ENCODE peak calls at places on chromosomes 13 and 19, in eight cellular contexts. J is transverse colon, F is KG1, V is lower lobe of right lung, A is left ventricle myocardium inferior, B is coronary artery, Z is spleen, S is Caco-2. C is an unnamed sample.

GRCh38 chr19:38793186-38793585 is 4.2 kb downstream of the LGALS7B start:
- DNase-seq in F (no peak), S (no peak), Z (no peak), J (no peak), V (no peak), A (no peak), B (no peak), C (no peak)

GRCh38 chr13:25406377-25406776 is 34.6 kb downstream of the ATP8A2 start:
- DNase-seq in A (no peak), Z (no peak), F (no peak), V (no peak), J (no peak), S (peak; percentile 3), B (no peak), C (peak; percentile 15)

GRCh38 chr19:18951721-18952281 is 10.8 kb upstream of the HOMER3 start:
- DNase-seq in B (no peak), V (no peak), Z (no peak), S (no peak), F (no peak), A (no peak), J (no peak), C (no peak)

GRCh38 chr13:40127476-40127875 is 472.0 kb downstream of the COG6 start:
- DNase-seq in F (no peak), Z (peak; percentile 82), A (no peak), S (no peak), J (no peak), B (no peak), V (no peak), C (no peak)

GRCh38 chr19:38834104-38834490 is 2.5 kb upstream of the ECH1 start:
- DNase-seq in B (no peak), V (no peak), A (no peak), J (no peak), Z (no peak), S (no peak), F (no peak), C (no peak)

GRCh38 chr19:33282036-33282686 is 20.2 kb downstream of the CEBPA start:
- DNase-seq in S (no peak), A (no peak), Z (no peak), J (no peak), F (no peak), V (no peak), B (no peak), C (no peak)

GRCh38 chr19:1016647-1017114 is 4.2 kb downstream of the TMEM259 start:
- DNase-seq in B (no peak), Z (peak; percentile 84), V (no peak), F (no peak), J (peak; percentile 60), S (no peak), A (peak; percentile 16), C (no peak)

GRCh38 chr13:110551284-110551683 is 10.2 kb downstream of the RAB20 start:
- DNase-seq in V (no peak), F (no peak), Z (peak; percentile 40), S (no peak), B (no peak), J (no peak), A (no peak), C (no peak)

GRCh38 chr13:36101157-36101556 is 30.0 kb downstream of the DCLK1 start:
- DNase-seq in Z (no peak), S (no peak), F (no peak), A (no peak), J (no peak), B (no peak), V (no peak), C (no peak)

GRCh38 chr19:18306903-18307681 is 15.8 kb downstream of the LSM4 start:
- DNase-seq in V (no peak), F (no peak), B (no peak), S (no peak), J (no peak), Z (peak; percentile 82), A (no peak), C (no peak)

GRCh38 chr13:46530084-46530935 is 22.7 kb upstream of the LRCH1 start:
- DNase-seq in Z (no peak), S (no peak), J (no peak), A (no peak), V (no peak), F (no peak), B (no peak), C (no peak)

GRCh38 chr13:27339299-27339698 is 68.7 kb downstream of the RASL11A start:
- DNase-seq in Z (no peak), A (no peak), B (no peak), J (peak; percentile 44), F (no peak), S (peak; percentile 64), V (no peak), C (peak; percentile 64)

GRCh38 chr19:54959840-54960239 is 6.3 kb upstream of the NLRP2 start:
- DNase-seq in S (no peak), F (peak; percentile 46), V (no peak), J (no peak), Z (no peak), B (no peak), A (no peak), C (no peak)

GRCh38 chr19:44597131-44597491 is 16.3 kb upstream of the IGSF23 start:
- DNase-seq in Z (no peak), V (no peak), J (no peak), F (no peak), S (no peak), B (no peak), A (no peak), C (no peak)

GRCh38 chr19:48926909-48927308 is 6.6 kb upstream of the DHDH start:
- DNase-seq in A (no peak), F (no peak), B (no peak), S (no peak), V (peak; percentile 70), Z (no peak), J (peak; percentile 23), C (no peak)

GRCh38 chr19:6108721-6109633 is 1.3 kb downstream of the RFX2 start:
- DNase-seq in F (peak; percentile 66), S (peak; percentile 37), B (peak; percentile 88), V (peak; percentile 74), Z (peak; percentile 81), A (peak; percentile 63), J (peak; percentile 66), C (peak; percentile 47)

GRCh38 chr13:32791545-32792172 is 205.4 kb downstream of the PDS5B start:
- DNase-seq in A (no peak), S (no peak), J (no peak), B (no peak), Z (no peak), V (no peak), F (no peak), C (no peak)

GRCh38 chr19:46970815-46971214 is 48.8 kb upstream of the NPAS1 start:
- DNase-seq in Z (no peak), F (no peak), A (peak; percentile 66), V (no peak), S (no peak), J (no peak), B (no peak), C (no peak)

GRCh38 chr13:31538067-31539042 is 201.0 kb upstream of the RXFP2 start:
- DNase-seq in B (no peak), A (no peak), Z (no peak), F (no peak), J (peak; percentile 13), S (peak; percentile 44), V (no peak), C (peak; percentile 9)

GRCh38 chr13:21453352-21454089 is 5.6 kb downstream of the ZDHHC20 start:
- DNase-seq in F (no peak), J (no peak), S (no peak), V (no peak), A (no peak), B (no peak), Z (no peak), C (no peak)

GRCh38 chr19:55257461-55258411 is 1.1 kb downstream of the PPP6R1 start:
- DNase-seq in V (no peak), J (no peak), Z (peak; percentile 83), A (no peak), B (no peak), F (no peak), S (peak; percentile 32), C (peak; percentile 65)

GRCh38 chr13:109821038-109821545 is 34.7 kb upstream of the IRS2 start:
- DNase-seq in F (no peak), V (no peak), S (no peak), A (no peak), Z (no peak), J (no peak), B (no peak), C (no peak)

GRCh38 chr13:113220877-113221276 is 11.5 kb downstream of the CUL4A start:
- DNase-seq in F (no peak), Z (peak; percentile 12), J (no peak), B (no peak), A (peak; percentile 54), V (no peak), S (no peak), C (peak; percentile 15)

GRCh38 chr13:34419025-34419424 is 523.0 kb upstream of the NBEA start:
- DNase-seq in S (no peak), A (no peak), B (no peak), F (no peak), J (no peak), Z (no peak), V (no peak), C (no peak)

GRCh38 chr19:2887391-2887914 is 13.3 kb upstream of the ZNF57 start:
- DNase-seq in V (no peak), Z (no peak), B (no peak), J (no peak), A (no peak), F (peak; percentile 62), S (peak; percentile 60), C (peak; percentile 60)

C was measured in HuH-7.5.